ENCODE peak calls at places on chromosome 5, in nine cellular contexts. W, T, G, Z, B, V, Q, P and M are unnamed samples.

GRCh38 chr5:127019928-127020327 is 10.4 kb downstream of the MARCHF3 start:
- DNase-seq in W (no peak), T (no peak), G (no peak), Z (no peak), B (no peak), V (no peak), Q (no peak), P (no peak), M (no peak)

GRCh38 chr5:56429110-56429561 is 196.0 kb upstream of the ANKRD55 start:
- DNase-seq in W (no peak), T (no peak), G (no peak), Z (peak; percentile 45), B (no peak), V (no peak), Q (no peak), P (no peak), M (no peak)

GRCh38 chr5:130398825-130399224 is 494.6 kb downstream of the CHSY3 start:
- DNase-seq in W (no peak), T (no peak), G (no peak), Z (no peak), B (no peak), V (no peak), Q (no peak), P (no peak), M (no peak)

GRCh38 chr5:111229871-111230812 is 6.0 kb downstream of the CAMK4 start:
- DNase-seq in W (no peak), T (no peak), G (no peak), Z (no peak), B (no peak), V (no peak), Q (no peak), P (no peak), M (no peak)

GRCh38 chr5:72272393-72272792 is 47.6 kb downstream of the MRPS27 start:
- DNase-seq in W (no peak), T (no peak), G (no peak), Z (no peak), B (no peak), V (no peak), Q (no peak), P (no peak), M (no peak)

GRCh38 chr5:99460701-99461100 is 531.9 kb upstream of the CHD1 start:
- DNase-seq in W (no peak), T (no peak), G (peak; percentile 39), Z (no peak), B (no peak), V (no peak), Q (no peak), P (no peak), M (no peak)

GRCh38 chr5:139995929-139996328 is 47.2 kb downstream of the NRG2 start:
- DNase-seq in W (no peak), T (no peak), G (no peak), Z (no peak), B (no peak), V (no peak), Q (no peak), P (no peak), M (no peak)

GRCh38 chr5:41200506-41200905 is 12.8 kb downstream of the C6 start:
- DNase-seq in W (no peak), T (no peak), G (no peak), Z (no peak), B (no peak), V (no peak), Q (no peak), P (no peak), M (no peak)

GRCh38 chr5:42656661-42657035 is 100.0 kb upstream of the CCDC152 start:
- DNase-seq in W (no peak), T (no peak), G (peak; percentile 6), Z (no peak), B (no peak), V (no peak), Q (no peak), P (no peak), M (no peak)